ENCODE peak calls at places on chromosome 16, in five cellular contexts. P is HCT116, G is GM12878, Y is endothelial cell of umbilical vein, O is H1. D is an unnamed sample.

GRCh38 chr16:89921699-89922476 is 1.3 kb upstream of the TUBB3 start:
- DNase-seq in G (no peak), Y (peak; percentile 91), P (peak; percentile 78), O (no peak), D (no peak)

GRCh38 chr16:4972938-4973587 is 14.9 kb downstream of the SEC14L5 start:
- DNase-seq in O (no peak), G (no peak), P (no peak), Y (no peak), D (no peak)

GRCh38 chr16:12951392-12951791 is 50.0 kb downstream of the SHISA9 start:
- DNase-seq in Y (no peak), G (no peak), O (no peak), P (no peak), D (no peak)

GRCh38 chr16:85353839-85354622 is 241.8 kb upstream of the CIBAR2 start:
- DNase-seq in G (no peak), Y (no peak), P (no peak), O (no peak), D (no peak)

GRCh38 chr16:58733248-58733670 is 857 bp downstream of the GOT2 start:
- DNase-seq in O (no peak), Y (no peak), P (no peak), G (no peak), D (no peak)

GRCh38 chr16:66395806-66396555 is 29.5 kb downstream of the CDH5 start:
- DNase-seq in Y (no peak), G (no peak), O (no peak), P (no peak), D (no peak)

GRCh38 chr16:49580751-49581303 is 207.2 kb downstream of the C16orf78 start:
- DNase-seq in G (no peak), P (no peak), Y (no peak), O (no peak), D (no peak)

GRCh38 chr16:55691771-55692170 is 36.0 kb downstream of the SLC6A2 start:
- DNase-seq in Y (no peak), G (no peak), O (no peak), P (no peak), D (no peak)

GRCh38 chr16:69579783-69580182 is 14.0 kb downstream of the NFAT5 start:
- DNase-seq in O (no peak), Y (no peak), P (no peak), G (no peak), D (no peak)

GRCh38 chr16:71915350-71915749 is 20.0 kb downstream of the IST1 start:
- DNase-seq in G (no peak), Y (peak; percentile 73), O (no peak), P (no peak), D (no peak)

GRCh38 chr16:75379911-75380847 is 53.1 kb downstream of the CFDP1 start:
- DNase-seq in Y (peak; percentile 17), O (no peak), P (no peak), G (peak; percentile 60), D (no peak)

GRCh38 chr16:27098366-27099050 is 31.8 kb downstream of the C16orf82 start:
- DNase-seq in Y (no peak), O (no peak), G (no peak), P (no peak), D (no peak)

GRCh38 chr16:83200005-83200779 is 573.4 kb downstream of the CDH13 start:
- DNase-seq in P (no peak), O (no peak), Y (no peak), G (no peak), D (no peak)

GRCh38 chr16:25089346-25089745 is 22.2 kb upstream of the LCMT1 start:
- DNase-seq in O (no peak), P (no peak), G (no peak), Y (no peak), D (no peak)

GRCh38 chr16:23824909-23825308 is 10.9 kb upstream of the PRKCB start:
- DNase-seq in O (no peak), G (no peak), Y (no peak), P (no peak), D (no peak)

GRCh38 chr16:23391381-23392222 is 61.4 kb downstream of the COG7 start:
- DNase-seq in O (no peak), P (no peak), Y (no peak), G (no peak), D (no peak)

GRCh38 chr16:88810166-88810867 is 1.4 kb downstream of the APRT start:
- DNase-seq in O (no peak), G (no peak), P (no peak), Y (no peak), D (no peak)

GRCh38 chr16:3949287-3949686 is 68.8 kb upstream of the CREBBP start:
- DNase-seq in P (no peak), Y (peak; percentile 55), G (no peak), O (no peak), D (no peak)

GRCh38 chr16:3952342-3953131 is 72.0 kb upstream of the CREBBP start:
- DNase-seq in G (no peak), P (no peak), O (no peak), Y (no peak), D (no peak)

GRCh38 chr16:3949946-3950342 is 69.4 kb upstream of the CREBBP start:
- DNase-seq in Y (no peak), O (no peak), G (no peak), P (no peak), D (no peak)

GRCh38 chr16:3951861-3952332 is 71.4 kb upstream of the CREBBP start:
- DNase-seq in Y (no peak), P (no peak), O (no peak), G (no peak), D (no peak)

DNA sequence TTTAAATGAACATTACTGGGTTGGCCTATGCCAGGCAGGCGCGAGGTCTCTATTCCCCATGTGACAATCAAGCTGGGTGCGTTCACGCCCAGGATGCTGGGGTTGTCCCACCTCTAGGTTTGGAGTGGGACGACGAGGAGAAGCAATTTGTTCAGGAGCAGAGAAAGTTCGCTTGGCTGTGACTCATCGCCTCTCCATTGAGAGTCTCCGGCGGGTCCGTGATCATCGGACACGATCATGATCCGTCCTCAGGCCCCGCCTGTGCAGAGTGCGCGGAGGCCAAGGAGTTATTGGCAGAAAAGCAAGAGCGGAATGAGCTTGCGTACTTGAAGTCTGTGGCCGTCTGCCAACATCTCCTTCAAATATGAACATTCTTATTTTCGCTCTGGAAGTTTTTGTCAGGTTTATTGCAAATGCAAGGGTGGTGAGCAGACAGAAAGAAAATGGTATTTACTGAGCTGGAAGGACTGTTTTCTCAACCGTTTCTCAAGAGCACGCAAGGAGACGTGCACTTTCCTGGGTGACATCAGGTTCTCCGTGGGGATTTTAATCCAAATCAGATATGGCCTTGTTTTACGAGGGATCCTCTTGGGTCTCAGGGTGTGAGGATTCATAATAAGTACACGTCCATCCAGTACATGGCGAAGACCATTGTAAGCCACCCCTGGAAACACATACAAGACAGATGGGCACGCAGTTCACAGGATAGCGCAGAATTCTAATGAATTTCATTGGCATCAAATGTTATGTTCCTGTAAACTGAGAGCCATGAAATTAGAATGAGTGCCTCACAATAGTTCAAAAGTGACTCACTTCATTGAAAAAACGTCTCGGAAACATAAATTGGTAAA is 70.1 kb upstream of the CREBBP start:
- DNase-seq in G (no peak), Y (peak; percentile 79), P (no peak), O (no peak), D (no peak)
- TF ChIP-seq POLR2AphosphoS5 in G (no peak), Y (no peak), P (no peak), O (no peak), D (no peak)

GRCh38 chr16:87746178-87746577 is 19.6 kb downstream of the KLHDC4 start:
- DNase-seq in P (no peak), Y (no peak), O (no peak), G (no peak), D (no peak)
- TF ChIP-seq EZH2 in P (no peak), Y (no peak), O (no peak), G (no peak), D (no peak)

GRCh38 chr16:3054965-3055733 is 8.8 kb downstream of the MMP25 start:
- DNase-seq in Y (no peak), G (no peak), O (no peak), P (no peak), D (no peak)
- TF ChIP-seq POLR2AphosphoS5 in Y (no peak), G (no peak), O (no peak), P (no peak), D (no peak)

GRCh38 chr16:86566966-86567700 is 504 bp downstream of the FOXC2 start:
- DNase-seq in Y (peak; percentile 68), G (no peak), P (no peak), O (no peak), D (no peak)
- TF ChIP-seq EZH2 in Y (no peak), G (no peak), P (no peak), O (peak; percentile 94), D (no peak)

DNA sequence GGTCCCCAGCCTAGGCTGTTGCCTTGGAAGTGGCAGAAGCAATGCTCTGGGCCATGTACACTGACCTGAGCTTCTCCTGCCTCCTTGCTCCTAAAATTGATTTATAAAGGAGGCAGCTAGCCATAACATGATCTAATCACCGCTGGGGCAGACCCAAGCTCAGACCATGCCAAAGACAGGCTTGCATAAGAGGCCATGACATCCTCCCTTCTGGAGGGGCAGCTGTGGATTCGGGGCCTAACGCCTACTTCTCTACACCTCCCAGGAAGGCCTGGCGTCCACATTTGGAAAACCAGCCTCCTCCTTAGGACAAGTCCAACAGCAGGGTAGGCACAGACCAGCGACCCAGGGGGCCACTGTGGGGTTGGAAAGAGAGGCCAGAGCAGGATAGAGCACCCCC is 12.4 kb downstream of the HSD11B2 start:
- DNase-seq in Y (no peak), O (no peak), P (no peak), G (no peak), D (no peak)
- TF ChIP-seq POLR2AphosphoS5 in Y (no peak), O (no peak), P (no peak), G (no peak), D (no peak)

GRCh38 chr16:67653131-67654068 is 6.7 kb downstream of the ACD start:
- DNase-seq in O (no peak), G (no peak), Y (no peak), P (no peak), D (no peak)
- TF ChIP-seq EZH2 in O (no peak), G (no peak), Y (peak; percentile 70), P (no peak), D (no peak)

DNA sequence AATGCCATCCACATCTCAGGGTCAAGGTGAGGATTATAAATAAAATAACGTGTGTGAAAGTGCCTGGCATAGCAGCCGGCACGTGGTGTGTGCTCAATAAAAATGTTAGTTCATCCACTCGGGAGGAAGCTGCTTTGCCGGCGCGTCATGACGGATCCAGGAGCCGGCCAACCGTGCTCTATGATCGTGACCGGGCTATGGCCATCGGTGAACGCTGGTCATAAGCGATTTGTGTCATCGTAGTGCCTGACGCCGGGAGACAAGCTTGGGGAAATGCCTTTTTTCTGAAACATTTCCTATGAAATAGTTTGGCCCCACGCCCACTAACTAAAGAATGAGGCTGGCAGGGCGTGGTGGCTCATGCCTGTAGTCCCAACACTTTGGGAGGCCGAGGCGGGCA is 74.0 kb downstream of the CMC2 start:
- DNase-seq in G (no peak), O (no peak), P (no peak), Y (peak; percentile 99), D (no peak)
- TF ChIP-seq POLR2AphosphoS5 in G (no peak), O (no peak), P (no peak), Y (peak; percentile 57), D (no peak)

D was measured in SK-N-MC.